ENCODE peak calls at places on chromosomes 1 and 21, in seven cellular contexts. H, E, X, F, I, T and L are unnamed samples.

GRCh38 chr1:185073725-185074124 is 28.4 kb downstream of the RNF2 start:
- DNase-seq in E (no peak), F (no peak), H (peak; percentile 62), I (no peak), X (no peak), T (no peak), L (no peak)

GRCh38 chr21:41974752-41975053 is 20.9 kb upstream of the C2CD2 start:
- DNase-seq in E (no peak), T (no peak), H (no peak), X (no peak), F (no peak), I (no peak), L (no peak)

GRCh38 chr1:30520461-30520860 is 202.9 kb downstream of the MATN1 start:
- DNase-seq in E (no peak), X (no peak), F (no peak), I (no peak), T (no peak), H (no peak), L (no peak)

GRCh38 chr1:51926171-51926812 is 47.8 kb upstream of the NRDC start:
- DNase-seq in H (peak; percentile 38), I (no peak), T (no peak), X (no peak), F (no peak), E (no peak), L (peak; percentile 18)

GRCh38 chr1:57017717-57018116 is 51.9 kb upstream of the C8B start:
- DNase-seq in T (no peak), I (no peak), E (no peak), H (no peak), X (no peak), F (no peak), L (peak; percentile 2)

GRCh38 chr21:25457411-25457810 is 149.9 kb downstream of the MRPL39 start:
- DNase-seq in E (no peak), I (no peak), T (no peak), F (peak; percentile 53), H (peak; percentile 85), X (no peak), L (no peak)

GRCh38 chr1:18926315-18927081 is 24.1 kb upstream of the ALDH4A1 start:
- DNase-seq in I (no peak), F (peak; percentile 85), T (no peak), E (peak; percentile 69), H (peak; percentile 93), X (peak; percentile 66), L (peak; percentile 94)

GRCh38 chr1:119045091-119045746 is 57.1 kb upstream of the TBX15 start:
- DNase-seq in T (no peak), E (no peak), I (no peak), H (no peak), F (no peak), X (no peak), L (no peak)

GRCh38 chr21:45982758-45983731 is 1.5 kb downstream of the COL6A1 start:
- DNase-seq in T (no peak), X (peak; percentile 59), H (no peak), E (peak; percentile 3), I (no peak), F (peak; percentile 44), L (peak; percentile 2)

GRCh38 chr1:213947200-213947775 is 40.5 kb upstream of the PROX1 start:
- DNase-seq in X (no peak), H (no peak), E (no peak), T (no peak), F (no peak), I (peak; percentile 16), L (no peak)

GRCh38 chr1:42181687-42182086 is 17.1 kb upstream of the GUCA2A start:
- DNase-seq in I (no peak), F (no peak), T (no peak), X (no peak), E (no peak), H (no peak), L (no peak)

GRCh38 chr1:20093940-20094391 is 24.0 kb downstream of the PLA2G5 start:
- DNase-seq in H (no peak), F (no peak), I (no peak), T (no peak), X (no peak), E (no peak), L (no peak)

GRCh38 chr1:184075040-184076029 is 23.8 kb downstream of the TSEN15 start:
- DNase-seq in H (peak; percentile 73), T (peak; percentile 46), E (no peak), F (no peak), X (peak; percentile 82), I (peak; percentile 48), L (peak; percentile 22)

GRCh38 chr21:14900611-14901010 is 164.2 kb downstream of the NRIP1 start:
- DNase-seq in E (no peak), X (no peak), H (peak; percentile 67), T (no peak), I (no peak), F (no peak), L (no peak)

GRCh38 chr21:23887709-23888303 is 1719.5 kb downstream of the MRPL39 start:
- DNase-seq in H (no peak), I (no peak), T (no peak), X (no peak), E (peak; percentile 7), F (peak; percentile 26), L (peak; percentile 44)

GRCh38 chr1:15358565-15359133 is 51.0 kb upstream of the EFHD2 start:
- DNase-seq in F (no peak), H (no peak), E (no peak), T (no peak), I (no peak), X (no peak), L (no peak)

GRCh38 chr1:189597083-189597482 is 880.6 kb downstream of the BRINP3 start:
- DNase-seq in T (no peak), F (no peak), I (no peak), H (no peak), E (no peak), X (no peak), L (no peak)

GRCh38 chr1:228393268-228393699 is 13.4 kb downstream of the TRIM11 start:
- DNase-seq in T (no peak), H (peak; percentile 40), F (no peak), E (no peak), X (peak; percentile 39), I (no peak), L (no peak)

GRCh38 chr1:7373936-7374760 is 396.9 kb upstream of the VAMP3 start:
- DNase-seq in X (no peak), H (peak; percentile 40), F (no peak), T (no peak), I (no peak), E (no peak), L (no peak)

GRCh38 chr1:190046231-190046630 is 431.4 kb downstream of the BRINP3 start:
- DNase-seq in T (no peak), F (no peak), I (no peak), X (peak; percentile 13), E (no peak), H (no peak), L (no peak)

GRCh38 chr1:12290828-12291227 is 61.0 kb downstream of the VPS13D start:
- DNase-seq in E (no peak), X (no peak), F (no peak), I (no peak), T (no peak), H (no peak), L (no peak)

GRCh38 chr1:6494627-6495026 is 3.2 kb upstream of the PLEKHG5 start:
- DNase-seq in X (no peak), I (no peak), F (no peak), H (no peak), E (no peak), T (no peak), L (no peak)

GRCh38 chr1:27398405-27399149 is 6.2 kb downstream of the GPR3 start:
- DNase-seq in F (no peak), H (no peak), T (no peak), E (no peak), X (no peak), I (no peak), L (no peak)

GRCh38 chr1:36023098-36023769 is 60.7 kb upstream of the TEKT2 start:
- DNase-seq in H (no peak), I (no peak), F (no peak), X (no peak), E (no peak), T (peak; percentile 15), L (no peak)